ENCODE peak calls at places on chromosomes 11 and 22, in four cellular contexts. One of them, this sample, is unnamed.

GRCh38 chr22:31247726-31248125 is 35.6 kb downstream of the LIMK2 start:
- DNase-seq in OCI-LY7: no peak
- DNase-seq in HCT116: no peak
- DNase-seq in SK-N-SH: peak; percentile 75
- DNase-seq in this sample: no peak

GRCh38 chr11:17526326-17526725 is 17.9 kb downstream of the USH1C start:
- DNase-seq in SK-N-SH: no peak
- DNase-seq in OCI-LY7: no peak
- DNase-seq in HCT116: no peak
- DNase-seq in this sample: no peak

GRCh38 chr11:122435540-122436187 is 219.9 kb upstream of the UBASH3B start:
- DNase-seq in OCI-LY7: no peak
- DNase-seq in HCT116: no peak
- DNase-seq in SK-N-SH: no peak
- DNase-seq in this sample: no peak

GRCh38 chr22:22939537-22940368 is 52.1 kb downstream of the IGLL5 start:
- DNase-seq in SK-N-SH: no peak
- DNase-seq in HCT116: no peak
- DNase-seq in OCI-LY7: peak; percentile 89
- DNase-seq in this sample: no peak

GRCh38 chr11:2590951-2591754 is 108.6 kb downstream of the KCNQ1OT1 start:
- DNase-seq in SK-N-SH: peak; percentile 14
- DNase-seq in HCT116: no peak
- DNase-seq in OCI-LY7: no peak
- DNase-seq in this sample: no peak

GRCh38 chr11:94675788-94676187 is 92.4 kb upstream of the AMOTL1 start:
- DNase-seq in HCT116: no peak
- DNase-seq in SK-N-SH: no peak
- DNase-seq in OCI-LY7: no peak
- DNase-seq in this sample: no peak

GRCh38 chr22:18113680-18114394 is 3.2 kb downstream of the TUBA8 start:
- DNase-seq in SK-N-SH: no peak
- DNase-seq in OCI-LY7: no peak
- DNase-seq in HCT116: no peak
- DNase-seq in this sample: no peak

GRCh38 chr11:132718711-132719641 is 813.3 kb downstream of the OPCML start:
- DNase-seq in SK-N-SH: no peak
- DNase-seq in OCI-LY7: no peak
- DNase-seq in HCT116: no peak
- DNase-seq in this sample: peak; percentile 94

GRCh38 chr22:40637181-40638150 is 947 bp upstream of the MRTFA start:
- DNase-seq in SK-N-SH: no peak
- DNase-seq in OCI-LY7: peak; percentile 43
- DNase-seq in HCT116: no peak
- DNase-seq in this sample: peak; percentile 44

GRCh38 chr11:17343907-17344306 is 7.7 kb upstream of the NCR3LG1 start:
- DNase-seq in SK-N-SH: no peak
- DNase-seq in OCI-LY7: no peak
- DNase-seq in HCT116: peak; percentile 56
- DNase-seq in this sample: no peak

GRCh38 chr11:57601297-57601696 is 3.8 kb downstream of the SERPING1 start:
- DNase-seq in HCT116: no peak
- DNase-seq in OCI-LY7: no peak
- DNase-seq in SK-N-SH: no peak
- DNase-seq in this sample: no peak

GRCh38 chr11:5336331-5336730 is 7.0 kb downstream of the OR51B5 start:
- DNase-seq in HCT116: no peak
- DNase-seq in OCI-LY7: no peak
- DNase-seq in SK-N-SH: no peak
- DNase-seq in this sample: no peak

GRCh38 chr11:108224908-108225786 is 2.3 kb downstream of the ATM start:
- DNase-seq in SK-N-SH: no peak
- DNase-seq in OCI-LY7: peak; percentile 81
- DNase-seq in HCT116: no peak
- DNase-seq in this sample: no peak

GRCh38 chr11:827146-827860 is 416 bp upstream of the CRACR2B start:
- DNase-seq in HCT116: no peak
- DNase-seq in OCI-LY7: peak; percentile 43
- DNase-seq in SK-N-SH: peak; percentile 56
- DNase-seq in this sample: peak; percentile 60

GRCh38 chr11:122655527-122656072 is at the start of gene UBASH3B:
- DNase-seq in SK-N-SH: peak; percentile 85
- DNase-seq in OCI-LY7: peak; percentile 80
- DNase-seq in HCT116: peak; percentile 71
- DNase-seq in this sample: peak; percentile 76

GRCh38 chr22:34669001-34669400 is 397.0 kb upstream of the ISX start:
- DNase-seq in SK-N-SH: no peak
- DNase-seq in OCI-LY7: no peak
- DNase-seq in HCT116: no peak
- DNase-seq in this sample: no peak

GRCh38 chr11:107791343-107792048 is 67.1 kb downstream of the SLC35F2 start:
- DNase-seq in SK-N-SH: no peak
- DNase-seq in OCI-LY7: no peak
- DNase-seq in HCT116: no peak
- DNase-seq in this sample: no peak

GRCh38 chr11:48170176-48170839 is 46.3 kb upstream of the OR4B1 start:
- DNase-seq in OCI-LY7: peak; percentile 12
- DNase-seq in SK-N-SH: no peak
- DNase-seq in HCT116: no peak
- DNase-seq in this sample: no peak

GRCh38 chr22:46462726-46463371 is 74.6 kb downstream of the CELSR1 start:
- DNase-seq in HCT116: peak; percentile 90
- DNase-seq in SK-N-SH: no peak
- DNase-seq in OCI-LY7: no peak
- DNase-seq in this sample: no peak

GRCh38 chr22:46461566-46462180 is 75.7 kb downstream of the CELSR1 start:
- DNase-seq in OCI-LY7: no peak
- DNase-seq in HCT116: no peak
- DNase-seq in SK-N-SH: no peak
- DNase-seq in this sample: no peak

GRCh38 chr11:45974806-45975205 is 52.4 kb downstream of the LARGE2 start:
- DNase-seq in OCI-LY7: no peak
- DNase-seq in HCT116: no peak
- DNase-seq in SK-N-SH: no peak
- DNase-seq in this sample: no peak

GRCh38 chr22:37790234-37790633 is 17.5 kb upstream of the GCAT start:
- DNase-seq in HCT116: no peak
- DNase-seq in SK-N-SH: no peak
- DNase-seq in OCI-LY7: no peak
- DNase-seq in this sample: no peak

GRCh38 chr22:24024354-24024753 is 13.2 kb downstream of the CABIN1 start:
- DNase-seq in HCT116: no peak
- DNase-seq in OCI-LY7: no peak
- DNase-seq in SK-N-SH: no peak
- DNase-seq in this sample: no peak

GRCh38 chr22:42947211-42947990 is 67.5 kb downstream of the PACSIN2 start:
- DNase-seq in HCT116: peak; percentile 73
- DNase-seq in OCI-LY7: no peak
- DNase-seq in SK-N-SH: no peak
- DNase-seq in this sample: no peak

GRCh38 chr22:40396882-40397281 is 26.5 kb downstream of the SGSM3 start:
- DNase-seq in HCT116: no peak
- DNase-seq in OCI-LY7: no peak
- DNase-seq in SK-N-SH: peak; percentile 75
- DNase-seq in this sample: no peak

GRCh38 chr11:33000181-33000580 is 15.5 kb upstream of the DEPDC7 start:
- DNase-seq in HCT116: no peak
- DNase-seq in OCI-LY7: no peak
- DNase-seq in SK-N-SH: no peak
- DNase-seq in this sample: no peak

GRCh38 chr11:131748146-131749050 is 378.0 kb downstream of the NTM start:
- DNase-seq in SK-N-SH: peak; percentile 67
- DNase-seq in OCI-LY7: peak; percentile 38
- DNase-seq in HCT116: no peak
- DNase-seq in this sample: peak; percentile 58

GRCh38 chr11:47330002-47330911 is 22.2 kb downstream of the MYBPC3 start:
- DNase-seq in HCT116: no peak
- DNase-seq in OCI-LY7: peak; percentile 10
- DNase-seq in SK-N-SH: peak; percentile 33
- DNase-seq in this sample: no peak

GRCh38 chr11:58654908-58655296 is 32.4 kb downstream of the CNTF start:
- DNase-seq in OCI-LY7: no peak
- DNase-seq in HCT116: no peak
- DNase-seq in SK-N-SH: no peak
- DNase-seq in this sample: no peak

GRCh38 chr11:121237686-121238658 is 54.6 kb upstream of the SC5D start:
- DNase-seq in OCI-LY7: peak; percentile 33
- DNase-seq in HCT116: no peak
- DNase-seq in SK-N-SH: no peak
- DNase-seq in this sample: no peak

GRCh38 chr11:122601131-122602125 is 54.1 kb upstream of the UBASH3B start:
- DNase-seq in OCI-LY7: no peak
- DNase-seq in SK-N-SH: no peak
- DNase-seq in HCT116: no peak
- DNase-seq in this sample: no peak

GRCh38 chr11:118339281-118340045 is 3.0 kb downstream of the CD3D start:
- DNase-seq in SK-N-SH: no peak
- DNase-seq in HCT116: no peak
- DNase-seq in OCI-LY7: no peak
- DNase-seq in this sample: no peak

GRCh38 chr11:76729214-76729613 is 53.9 kb upstream of the TSKU start:
- DNase-seq in HCT116: no peak
- DNase-seq in SK-N-SH: no peak
- DNase-seq in OCI-LY7: no peak
- DNase-seq in this sample: no peak

GRCh38 chr22:22519591-22519990 is 479 bp downstream of the ZNF280A start:
- DNase-seq in OCI-LY7: no peak
- DNase-seq in SK-N-SH: no peak
- DNase-seq in HCT116: no peak
- DNase-seq in this sample: no peak

GRCh38 chr22:46514592-46515207 is 22.7 kb downstream of the CELSR1 start:
- DNase-seq in OCI-LY7: no peak
- DNase-seq in HCT116: no peak
- DNase-seq in SK-N-SH: no peak
- DNase-seq in this sample: no peak

GRCh38 chr11:87422566-87422965 is 384.8 kb downstream of the TMEM135 start:
- DNase-seq in OCI-LY7: no peak
- DNase-seq in HCT116: no peak
- DNase-seq in SK-N-SH: no peak
- DNase-seq in this sample: no peak

GRCh38 chr11:359181-359714 is 10.1 kb upstream of the B4GALNT4 start:
- DNase-seq in HCT116: no peak
- DNase-seq in OCI-LY7: peak; percentile 22
- DNase-seq in SK-N-SH: no peak
- DNase-seq in this sample: no peak

GRCh38 chr11:70207531-70208131 is 4.5 kb downstream of the FADD start:
- DNase-seq in HCT116: no peak
- DNase-seq in OCI-LY7: no peak
- DNase-seq in SK-N-SH: no peak
- DNase-seq in this sample: no peak

GRCh38 chr22:50018608-50019291 is 6.2 kb upstream of the IL17REL start:
- DNase-seq in OCI-LY7: no peak
- DNase-seq in HCT116: no peak
- DNase-seq in SK-N-SH: no peak
- DNase-seq in this sample: no peak
- TF ChIP-seq EZH2phosphoT487 in OCI-LY7: no peak
- TF ChIP-seq EZH2phosphoT487 in HCT116: no peak
- TF ChIP-seq EZH2phosphoT487 in SK-N-SH: no peak
- TF ChIP-seq EZH2phosphoT487 in this sample: no peak

DNA sequence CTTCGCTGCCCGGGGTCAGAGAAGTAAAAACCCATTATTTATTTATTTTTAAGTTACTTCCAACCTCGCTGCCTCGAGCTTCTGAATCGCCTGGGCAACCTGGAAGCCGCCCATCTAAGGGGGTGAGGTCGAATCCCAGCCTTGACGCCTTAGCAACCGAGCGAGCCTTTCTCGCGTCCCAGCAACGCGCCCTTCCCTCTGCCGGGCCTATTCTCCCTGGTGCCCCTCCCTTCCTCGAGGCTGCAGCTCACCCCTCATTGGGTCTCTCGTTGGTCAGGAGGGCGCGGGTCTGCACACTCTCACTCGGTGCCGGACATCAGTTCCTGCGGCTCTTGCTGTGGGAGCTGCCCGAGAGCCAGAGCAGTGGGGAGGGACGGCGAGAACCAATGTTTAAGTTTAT is at the start of gene CCDC81:
- DNase-seq in OCI-LY7: no peak
- DNase-seq in SK-N-SH: no peak
- DNase-seq in HCT116: no peak
- DNase-seq in this sample: no peak
- TF ChIP-seq EZH2phosphoT487 in OCI-LY7: no peak
- TF ChIP-seq EZH2phosphoT487 in SK-N-SH: no peak
- TF ChIP-seq EZH2phosphoT487 in HCT116: no peak
- TF ChIP-seq EZH2phosphoT487 in this sample: no peak

DNA sequence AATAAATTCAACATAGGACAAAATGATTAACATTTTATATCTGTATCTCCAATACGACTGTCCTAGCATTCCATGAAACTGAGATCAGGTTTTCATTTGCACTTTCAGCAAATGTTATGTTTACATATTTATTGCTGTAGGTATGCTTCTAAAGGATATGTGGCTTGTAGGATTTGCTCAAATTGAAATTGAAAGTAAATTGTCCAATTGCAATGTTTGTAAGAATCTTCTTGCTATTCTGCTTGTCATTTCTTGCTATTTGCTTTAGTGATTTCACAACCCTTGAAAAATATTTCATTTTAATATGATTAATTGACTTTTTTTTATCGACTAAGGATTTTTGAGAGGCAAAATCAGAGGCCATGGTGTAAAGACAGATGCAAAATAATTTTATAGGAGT is 904.2 kb upstream of the RAG2 start:
- DNase-seq in SK-N-SH: no peak
- DNase-seq in OCI-LY7: no peak
- DNase-seq in HCT116: no peak
- DNase-seq in this sample: peak; percentile 59
- TF ChIP-seq EZH2phosphoT487 in SK-N-SH: no peak
- TF ChIP-seq EZH2phosphoT487 in OCI-LY7: no peak
- TF ChIP-seq EZH2phosphoT487 in HCT116: no peak
- TF ChIP-seq EZH2phosphoT487 in this sample: no peak

GRCh38 chr22:19874307-19875060 is 19.8 kb upstream of the GNB1L start:
- DNase-seq in SK-N-SH: peak; percentile 31
- DNase-seq in HCT116: no peak
- DNase-seq in OCI-LY7: no peak
- DNase-seq in this sample: no peak
- TF ChIP-seq EZH2phosphoT487 in SK-N-SH: no peak
- TF ChIP-seq EZH2phosphoT487 in HCT116: no peak
- TF ChIP-seq EZH2phosphoT487 in OCI-LY7: no peak
- TF ChIP-seq EZH2phosphoT487 in this sample: no peak